ENCODE peak calls at places on chromosomes 7 and 10, in seven cellular contexts. K is AG04450, A is astrocyte of the spinal cord, C is endodermal cell, Y is skeletal muscle cell, W is HL-60, T is dorsolateral prefrontal cortex. V is an unnamed sample.

GRCh38 chr10:9091515-9092093 is 1037.1 kb downstream of the GATA3 start:
- DNase-seq in K (no peak), A (no peak), C (no peak), Y (no peak), W (no peak), T (no peak), V (no peak)

GRCh38 chr10:73433538-73433867 is at the start of gene MSS51:
- DNase-seq in K (no peak), A (no peak), C (no peak), Y (no peak), W (no peak), T (no peak), V (no peak)

GRCh38 chr7:133112335-133112734 is 30.4 kb upstream of the CHCHD3 start:
- DNase-seq in K (no peak), A (no peak), C (no peak), Y (no peak), W (no peak), T (no peak), V (no peak)

GRCh38 chr10:28036587-28036986 is 37.7 kb upstream of the ODAD2 start:
- DNase-seq in K (peak), A (peak), C (no peak), Y (no peak), W (no peak), T (no peak), V (no peak)

GRCh38 chr10:117924820-117925219 is 121.9 kb downstream of the RAB11FIP2 start:
- DNase-seq in K (no peak), A (no peak), C (no peak), Y (no peak), W (no peak), T (no peak), V (no peak)

GRCh38 chr10:19620867-19621266 is 195.4 kb upstream of the PLXDC2 start:
- DNase-seq in K (no peak), A (peak), C (no peak), Y (no peak), W (no peak), T (no peak), V (no peak)

GRCh38 chr7:151114151-151115090 is 28.1 kb downstream of the AGAP3 start:
- DNase-seq in K (no peak), A (peak), C (peak), Y (no peak), W (no peak), T (no peak), V (peak)

GRCh38 chr7:44116789-44117666 is 6.3 kb downstream of the POLD2 start:
- DNase-seq in K (no peak), A (no peak), C (no peak), Y (no peak), W (no peak), T (no peak), V (no peak)

GRCh38 chr7:68787586-68787985 is 810.7 kb upstream of the AUTS2 start:
- DNase-seq in K (no peak), A (no peak), C (no peak), Y (no peak), W (no peak), T (no peak), V (no peak)

GRCh38 chr10:35127289-35127891 is 744 bp downstream of the CREM start:
- DNase-seq in K (peak), A (peak), C (peak), Y (peak), W (peak), T (peak), V (peak)

GRCh38 chr10:77505431-77506334 is 131.9 kb downstream of the KCNMA1 start:
- DNase-seq in K (peak), A (peak), C (no peak), Y (peak), W (no peak), T (no peak), V (no peak)

GRCh38 chr7:151941009-151941408 is 15.2 kb upstream of the GALNTL5 start:
- DNase-seq in K (no peak), A (no peak), C (no peak), Y (no peak), W (no peak), T (no peak), V (peak)

GRCh38 chr10:118046491-118047362 is at the start of gene RAB11FIP2:
- DNase-seq in K (peak), A (peak), C (peak), Y (peak), W (peak), T (peak), V (peak)

GRCh38 chr10:100008142-100008522 is 1.6 kb downstream of the DNMBP start:
- DNase-seq in K (no peak), A (peak), C (no peak), Y (no peak), W (no peak), T (no peak), V (no peak)

GRCh38 chr7:123643495-123644428 is 11.9 kb upstream of the LMOD2 start:
- DNase-seq in K (no peak), A (peak), C (peak), Y (peak), W (no peak), T (no peak), V (peak)

GRCh38 chr7:116810267-116811116 is 51.9 kb upstream of the CAPZA2 start:
- DNase-seq in K (no peak), A (no peak), C (no peak), Y (no peak), W (no peak), T (no peak), V (no peak)

GRCh38 chr10:99913831-99914235 is 95.9 kb downstream of the DNMBP start:
- DNase-seq in K (no peak), A (peak), C (peak), Y (no peak), W (no peak), T (no peak), V (peak)

GRCh38 chr10:103053659-103054581 is 135.8 kb downstream of the CNNM2 start:
- DNase-seq in K (peak), A (peak), C (peak), Y (peak), W (peak), T (peak), V (peak)

GRCh38 chr7:906776-907157 is 30.4 kb downstream of the GET4 start:
- DNase-seq in K (no peak), A (no peak), C (no peak), Y (no peak), W (no peak), T (no peak), V (no peak)

GRCh38 chr7:64879097-64879730 is 23.9 kb upstream of the ZNF273 start:
- DNase-seq in K (no peak), A (no peak), C (peak), Y (no peak), W (peak), T (no peak), V (peak)

GRCh38 chr7:129525225-129525862 is 23.0 kb downstream of the SMKR1 start:
- DNase-seq in K (no peak), A (no peak), C (no peak), Y (no peak), W (no peak), T (no peak), V (no peak)

GRCh38 chr7:129522088-129522970 is 20.0 kb downstream of the SMKR1 start:
- DNase-seq in K (no peak), A (no peak), C (peak), Y (no peak), W (no peak), T (no peak), V (peak)

GRCh38 chr7:129517931-129518330 is 15.6 kb downstream of the SMKR1 start:
- DNase-seq in K (no peak), A (no peak), C (no peak), Y (no peak), W (no peak), T (no peak), V (no peak)

GRCh38 chr7:129519464-129519863 is 17.1 kb downstream of the SMKR1 start:
- DNase-seq in K (no peak), A (no peak), C (peak), Y (no peak), W (no peak), T (no peak), V (peak)

DNA sequence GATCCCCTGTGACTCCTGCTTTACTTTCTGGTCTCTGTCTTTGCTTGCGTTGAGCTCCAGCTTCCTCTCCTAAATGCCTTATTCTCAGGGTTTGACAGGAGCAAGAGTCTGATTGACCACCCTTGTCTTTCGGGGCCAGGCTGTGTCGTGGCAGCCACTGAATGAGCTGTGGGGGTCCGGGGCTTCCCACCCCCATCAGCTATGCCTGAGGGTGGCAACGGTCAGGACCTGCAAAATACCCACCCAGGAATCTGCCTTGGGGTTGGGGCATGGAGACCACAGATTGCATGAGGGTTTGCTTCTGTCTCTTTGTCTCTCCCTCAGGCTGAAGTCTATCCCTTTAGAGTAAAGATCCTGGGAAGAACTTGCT is 20.6 kb downstream of the SMKR1 start:
- DNase-seq in K (no peak), A (no peak), C (no peak), Y (no peak), W (no peak), T (no peak), V (no peak)
- H3K4me3 ChIP-seq in K (no peak), A (no peak), C (no peak), Y (no peak), W (no peak), T (no peak), V (no peak)

DNA sequence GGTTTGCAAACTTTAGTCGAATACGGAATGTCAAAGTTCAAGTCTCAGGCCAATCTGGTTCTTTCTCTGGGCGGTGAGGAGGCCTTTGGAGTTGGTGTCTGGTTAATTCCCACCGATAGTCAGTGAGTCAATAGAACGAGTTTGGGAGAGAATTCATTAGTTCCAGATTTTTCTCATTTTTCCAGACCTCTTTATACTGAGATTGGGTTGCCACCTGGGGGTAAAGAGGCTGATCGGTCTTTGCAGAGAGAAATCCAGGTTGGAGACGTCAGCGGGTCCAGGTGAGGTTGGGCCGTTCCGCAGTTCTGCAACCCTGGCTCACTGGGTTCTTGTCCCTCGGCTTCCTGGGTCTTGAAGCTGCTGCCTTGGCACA is 1.3 kb downstream of the CUX1 start:
- DNase-seq in K (no peak), A (no peak), C (no peak), Y (no peak), W (no peak), T (no peak), V (peak)
- H3K4me3 ChIP-seq in K (no peak), A (no peak), C (peak), Y (no peak), W (no peak), T (no peak), V (peak)

GRCh38 chr7:81767883-81768282 is 2.0 kb downstream of the HGF start:
- DNase-seq in K (no peak), A (no peak), C (no peak), Y (peak), W (no peak), T (no peak), V (no peak)
- H3K4me3 ChIP-seq in K (peak), A (no peak), C (no peak), Y (peak), W (peak), T (peak), V (no peak)

DNA sequence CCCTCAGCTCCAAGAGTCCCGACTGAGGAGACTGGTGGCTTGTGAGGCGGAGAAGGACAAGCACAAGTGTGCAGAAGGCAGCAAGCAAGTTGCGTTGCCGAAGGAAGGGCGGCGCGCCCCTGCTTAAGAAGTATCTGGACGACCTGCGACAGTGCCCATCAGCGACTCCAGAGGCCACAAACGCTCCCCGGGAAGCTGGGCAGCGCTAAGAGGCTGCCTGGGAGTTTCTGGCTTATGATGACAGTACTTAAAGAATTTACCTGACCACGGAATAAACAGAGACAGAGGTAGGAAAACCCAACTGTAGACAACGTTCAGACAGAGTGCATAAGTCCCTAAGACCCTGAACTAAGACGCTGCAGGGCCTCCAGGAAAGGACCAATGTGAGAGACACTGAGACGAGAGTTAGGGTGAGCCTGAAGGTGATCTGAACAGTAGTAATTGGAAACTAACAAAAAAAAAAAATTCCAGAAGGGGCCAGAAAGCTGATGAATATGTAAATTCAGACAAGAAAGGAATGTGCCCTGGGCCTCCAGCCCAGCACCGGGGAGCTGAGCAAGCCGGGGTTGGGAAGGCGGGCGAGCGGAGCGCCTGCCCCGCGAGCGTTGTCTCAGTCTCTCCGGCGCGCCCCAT is 1.0 kb downstream of the OSBPL3 start:
- DNase-seq in K (no peak), A (peak), C (peak), Y (no peak), W (no peak), T (no peak), V (peak)
- H3K4me3 ChIP-seq in K (peak), A (peak), C (peak), Y (peak), W (peak), T (peak), V (peak)

GRCh38 chr10:13103554-13103953 is 3.6 kb downstream of the OPTN start:
- DNase-seq in K (no peak), A (no peak), C (no peak), Y (no peak), W (no peak), T (no peak), V (no peak)
- H3K4me3 ChIP-seq in K (no peak), A (no peak), C (no peak), Y (no peak), W (no peak), T (no peak), V (no peak)

GRCh38 chr10:122981066-122981464 is 864 bp downstream of the PSTK start:
- DNase-seq in K (no peak), A (peak), C (no peak), Y (peak), W (peak), T (no peak), V (peak)
- H3K4me3 ChIP-seq in K (peak), A (peak), C (peak), Y (peak), W (peak), T (peak), V (peak)